ENCODE peak calls at places on chromosome 1, in seven cellular contexts. One of them, this sample, is unnamed.
A peak's percentile ranks its signal among the peaks of the same experiment; 100 is the strongest.

GRCh38 chr1:203113308-203113707 is 14.2 kb upstream of the ADORA1 start:
- DNase-seq in fibroblast of mammary gland: no peak
- DNase-seq in neuronal stem cell: no peak
- DNase-seq in AG10803: no peak
- DNase-seq in AG04449: no peak
- DNase-seq in AG04450: no peak
- DNase-seq in fibroblast of lung: no peak
- DNase-seq in this sample: no peak

GRCh38 chr1:158058339-158059025 is 65.0 kb downstream of the KIRREL1 start:
- DNase-seq in fibroblast of mammary gland: no peak
- DNase-seq in AG04450: no peak
- DNase-seq in AG10803: no peak
- DNase-seq in fibroblast of lung: no peak
- DNase-seq in AG04449: no peak
- DNase-seq in neuronal stem cell: no peak
- DNase-seq in this sample: no peak

GRCh38 chr1:156232222-156232621 is 9.8 kb upstream of the BGLAP start:
- DNase-seq in AG04449: no peak
- DNase-seq in AG10803: no peak
- DNase-seq in fibroblast of lung: no peak
- DNase-seq in AG04450: no peak
- DNase-seq in neuronal stem cell: no peak
- DNase-seq in fibroblast of mammary gland: no peak
- DNase-seq in this sample: no peak

GRCh38 chr1:7535934-7536878 is 234.9 kb upstream of the VAMP3 start:
- DNase-seq in AG04449: no peak
- DNase-seq in fibroblast of lung: no peak
- DNase-seq in AG04450: no peak
- DNase-seq in AG10803: no peak
- DNase-seq in fibroblast of mammary gland: no peak
- DNase-seq in neuronal stem cell: no peak
- DNase-seq in this sample: no peak

GRCh38 chr1:107450899-107451664 is 310.2 kb downstream of the NTNG1 start:
- DNase-seq in AG04449: no peak
- DNase-seq in fibroblast of mammary gland: no peak
- DNase-seq in AG04450: no peak
- DNase-seq in neuronal stem cell: no peak
- DNase-seq in AG10803: no peak
- DNase-seq in fibroblast of lung: no peak
- DNase-seq in this sample: no peak

GRCh38 chr1:31102501-31102950 is 37.0 kb upstream of the PUM1 start:
- DNase-seq in fibroblast of lung: peak; percentile 75
- DNase-seq in AG04449: no peak
- DNase-seq in fibroblast of mammary gland: peak; percentile 73
- DNase-seq in neuronal stem cell: no peak
- DNase-seq in AG10803: peak; percentile 65
- DNase-seq in AG04450: no peak
- DNase-seq in this sample: peak; percentile 62

GRCh38 chr1:38730511-38731397 is 128.8 kb downstream of the RRAGC start:
- DNase-seq in fibroblast of lung: peak; percentile 4
- DNase-seq in neuronal stem cell: no peak
- DNase-seq in AG04449: no peak
- DNase-seq in AG04450: no peak
- DNase-seq in AG10803: no peak
- DNase-seq in fibroblast of mammary gland: peak; percentile 79
- DNase-seq in this sample: peak; percentile 17

GRCh38 chr1:11499825-11500331 is 20.9 kb downstream of the DISP3 start:
- DNase-seq in AG10803: no peak
- DNase-seq in AG04450: no peak
- DNase-seq in AG04449: no peak
- DNase-seq in neuronal stem cell: peak; percentile 85
- DNase-seq in fibroblast of lung: no peak
- DNase-seq in fibroblast of mammary gland: no peak
- DNase-seq in this sample: no peak

GRCh38 chr1:161082996-161083742 is 6.2 kb downstream of the NECTIN4 start:
- DNase-seq in AG10803: peak; percentile 95
- DNase-seq in fibroblast of lung: peak; percentile 96
- DNase-seq in neuronal stem cell: no peak
- DNase-seq in fibroblast of mammary gland: peak; percentile 97
- DNase-seq in AG04450: peak; percentile 51
- DNase-seq in AG04449: no peak
- DNase-seq in this sample: peak; percentile 61

GRCh38 chr1:9343269-9343668 is 50.6 kb downstream of the SPSB1 start:
- DNase-seq in AG04449: no peak
- DNase-seq in neuronal stem cell: no peak
- DNase-seq in AG04450: no peak
- DNase-seq in fibroblast of mammary gland: no peak
- DNase-seq in AG10803: no peak
- DNase-seq in fibroblast of lung: no peak
- DNase-seq in this sample: no peak

GRCh38 chr1:117009132-117009531 is 7.6 kb downstream of the CD101 start:
- DNase-seq in AG04450: no peak
- DNase-seq in neuronal stem cell: no peak
- DNase-seq in fibroblast of mammary gland: peak; percentile 28
- DNase-seq in AG04449: no peak
- DNase-seq in AG10803: peak; percentile 20
- DNase-seq in fibroblast of lung: no peak
- DNase-seq in this sample: peak; percentile 43
- H3K4me3 ChIP-seq in AG04450: no peak overlapping the region
- H3K4me3 ChIP-seq in neuronal stem cell: no peak overlapping the region
- H3K4me3 ChIP-seq in fibroblast of mammary gland: no peak overlapping the region
- H3K4me3 ChIP-seq in AG04449: no peak overlapping the region
- H3K4me3 ChIP-seq in AG10803: no peak overlapping the region
- H3K4me3 ChIP-seq in fibroblast of lung: no peak overlapping the region
- H3K4me3 ChIP-seq in this sample: no peak overlapping the region

GRCh38 chr1:109261578-109261977 is 12.2 kb downstream of the CELSR2 start:
- DNase-seq in AG04449: no peak
- DNase-seq in fibroblast of mammary gland: no peak
- DNase-seq in neuronal stem cell: no peak
- DNase-seq in fibroblast of lung: no peak
- DNase-seq in AG10803: no peak
- DNase-seq in AG04450: no peak
- DNase-seq in this sample: no peak
- H3K4me3 ChIP-seq in AG04449: no peak overlapping the region
- H3K4me3 ChIP-seq in fibroblast of mammary gland: no peak overlapping the region
- H3K4me3 ChIP-seq in neuronal stem cell: no peak overlapping the region
- H3K4me3 ChIP-seq in fibroblast of lung: no peak overlapping the region
- H3K4me3 ChIP-seq in AG10803: no peak overlapping the region
- H3K4me3 ChIP-seq in AG04450: no peak overlapping the region
- H3K4me3 ChIP-seq in this sample: no peak overlapping the region

GRCh38 chr1:155175281-155175926 is 1.8 kb downstream of the TRIM46 start:
- DNase-seq in fibroblast of mammary gland: no peak
- DNase-seq in AG10803: no peak
- DNase-seq in AG04449: no peak
- DNase-seq in neuronal stem cell: no peak
- DNase-seq in fibroblast of lung: no peak
- DNase-seq in AG04450: no peak
- DNase-seq in this sample: no peak
- H3K4me3 ChIP-seq in fibroblast of mammary gland: no peak overlapping the region
- H3K4me3 ChIP-seq in AG10803: no peak overlapping the region
- H3K4me3 ChIP-seq in AG04449: peak overlapping the region; percentile 98
- H3K4me3 ChIP-seq in neuronal stem cell: peak overlapping the region; percentile 88
- H3K4me3 ChIP-seq in fibroblast of lung: no peak overlapping the region
- H3K4me3 ChIP-seq in AG04450: peak overlapping the region; percentile 99
- H3K4me3 ChIP-seq in this sample: peak overlapping the region; percentile 95

GRCh38 chr1:231940721-231941120 is 314.1 kb downstream of the DISC1 start:
- DNase-seq in neuronal stem cell: no peak
- DNase-seq in AG10803: no peak
- DNase-seq in fibroblast of mammary gland: no peak
- DNase-seq in AG04449: no peak
- DNase-seq in fibroblast of lung: no peak
- DNase-seq in AG04450: no peak
- DNase-seq in this sample: no peak

GRCh38 chr1:231938651-231939050 is 312.1 kb downstream of the DISC1 start:
- DNase-seq in AG10803: peak; percentile 44
- DNase-seq in fibroblast of mammary gland: peak; percentile 28
- DNase-seq in fibroblast of lung: peak; percentile 38
- DNase-seq in AG04449: no peak
- DNase-seq in neuronal stem cell: no peak
- DNase-seq in AG04450: no peak
- DNase-seq in this sample: peak; percentile 20

GRCh38 chr1:231938211-231938610 is 311.6 kb downstream of the DISC1 start:
- DNase-seq in AG04449: no peak
- DNase-seq in AG04450: no peak
- DNase-seq in AG10803: no peak
- DNase-seq in fibroblast of mammary gland: no peak
- DNase-seq in fibroblast of lung: no peak
- DNase-seq in neuronal stem cell: no peak
- DNase-seq in this sample: no peak

GRCh38 chr1:231939118-231939517 is 312.5 kb downstream of the DISC1 start:
- DNase-seq in fibroblast of lung: no peak
- DNase-seq in neuronal stem cell: no peak
- DNase-seq in fibroblast of mammary gland: no peak
- DNase-seq in AG10803: no peak
- DNase-seq in AG04450: no peak
- DNase-seq in AG04449: no peak
- DNase-seq in this sample: no peak

DNA sequence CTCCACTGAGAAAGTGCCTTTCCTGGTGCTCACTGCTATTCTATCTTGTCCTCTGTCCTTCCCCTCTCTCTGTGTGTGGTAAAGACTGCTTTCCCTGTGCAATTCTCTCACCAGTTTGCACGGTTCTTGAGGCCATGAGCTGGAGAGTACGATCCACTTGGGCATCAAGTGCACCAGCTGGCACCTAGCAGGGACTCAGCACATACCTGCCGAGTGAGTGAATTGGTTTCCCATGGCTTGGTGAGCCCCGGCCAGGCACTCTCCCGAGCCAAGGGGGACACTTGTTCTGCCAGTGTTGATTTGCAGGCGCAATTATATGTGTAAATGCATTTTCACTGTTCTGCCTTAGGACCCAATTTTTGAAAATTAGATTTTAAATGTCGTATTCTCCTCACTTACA is 313.5 kb downstream of the DISC1 start:
- DNase-seq in AG04449: no peak
- DNase-seq in fibroblast of mammary gland: no peak
- DNase-seq in fibroblast of lung: no peak
- DNase-seq in AG04450: no peak
- DNase-seq in neuronal stem cell: no peak
- DNase-seq in AG10803: no peak
- DNase-seq in this sample: no peak
- H3K4me3 ChIP-seq in AG04449: no peak overlapping the region
- H3K4me3 ChIP-seq in fibroblast of mammary gland: no peak overlapping the region
- H3K4me3 ChIP-seq in fibroblast of lung: no peak overlapping the region
- H3K4me3 ChIP-seq in AG04450: no peak overlapping the region
- H3K4me3 ChIP-seq in neuronal stem cell: no peak overlapping the region
- H3K4me3 ChIP-seq in AG10803: no peak overlapping the region
- H3K4me3 ChIP-seq in this sample: no peak overlapping the region

DNA sequence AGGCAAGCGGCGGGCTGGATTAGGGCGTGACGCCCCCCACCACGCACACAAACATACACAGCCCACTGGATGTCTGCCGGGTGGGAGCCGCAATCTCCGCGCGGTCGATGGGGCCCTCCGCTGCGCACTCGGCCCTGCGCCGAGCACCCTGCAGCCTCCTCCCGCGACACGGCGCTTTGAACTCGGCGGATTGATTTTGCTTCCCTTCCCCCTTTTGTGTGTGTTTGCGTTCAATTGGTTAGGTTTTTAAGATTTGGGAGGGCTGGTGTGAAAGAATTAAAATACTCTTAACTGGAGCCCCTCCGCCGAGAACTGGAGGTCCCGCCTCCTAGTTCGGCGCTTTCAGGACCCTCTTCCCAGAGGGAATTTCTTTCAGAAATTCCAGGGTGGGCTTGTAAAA is 7.8 kb upstream of the BARHL2 start:
- DNase-seq in fibroblast of lung: no peak
- DNase-seq in AG04450: no peak
- DNase-seq in fibroblast of mammary gland: no peak
- DNase-seq in AG04449: no peak
- DNase-seq in AG10803: no peak
- DNase-seq in neuronal stem cell: no peak
- DNase-seq in this sample: no peak
- H3K4me3 ChIP-seq in fibroblast of lung: no peak overlapping the region
- H3K4me3 ChIP-seq in AG04450: no peak overlapping the region
- H3K4me3 ChIP-seq in fibroblast of mammary gland: no peak overlapping the region
- H3K4me3 ChIP-seq in AG04449: no peak overlapping the region
- H3K4me3 ChIP-seq in AG10803: no peak overlapping the region
- H3K4me3 ChIP-seq in neuronal stem cell: no peak overlapping the region
- H3K4me3 ChIP-seq in this sample: peak overlapping the region; percentile 26

GRCh38 chr1:2393471-2393877 is 1.8 kb downstream of the RER1 start:
- DNase-seq in fibroblast of lung: no peak
- DNase-seq in AG10803: no peak
- DNase-seq in AG04449: no peak
- DNase-seq in neuronal stem cell: no peak
- DNase-seq in AG04450: no peak
- DNase-seq in fibroblast of mammary gland: no peak
- DNase-seq in this sample: no peak
- H3K4me3 ChIP-seq in fibroblast of lung: no peak overlapping the region
- H3K4me3 ChIP-seq in AG10803: peak overlapping the region; percentile 84
- H3K4me3 ChIP-seq in AG04449: peak overlapping the region; percentile 3
- H3K4me3 ChIP-seq in neuronal stem cell: no peak overlapping the region
- H3K4me3 ChIP-seq in AG04450: peak overlapping the region; percentile 5
- H3K4me3 ChIP-seq in fibroblast of mammary gland: peak overlapping the region; percentile 74
- H3K4me3 ChIP-seq in this sample: no peak overlapping the region

DNA sequence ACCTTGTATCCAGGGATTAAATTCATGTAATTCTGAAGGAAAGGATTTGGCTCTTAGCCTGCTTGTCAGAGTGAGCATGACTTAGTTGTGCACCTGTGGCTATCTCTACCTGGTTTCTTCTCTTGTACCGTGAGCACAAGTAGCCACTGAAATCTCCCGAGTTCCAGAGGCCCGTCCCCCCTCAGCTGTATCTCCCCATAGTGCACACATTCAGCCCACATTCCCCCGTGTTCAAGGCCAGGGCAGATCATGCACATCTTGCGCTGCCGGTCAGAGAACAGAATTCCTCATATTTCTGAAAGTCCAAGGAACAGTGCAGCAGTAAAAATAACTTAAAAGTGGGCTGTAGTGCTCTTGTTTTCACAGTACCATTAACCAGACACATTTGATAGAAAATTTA is 2.4 kb downstream of the TENT5C start:
- DNase-seq in AG10803: no peak
- DNase-seq in fibroblast of lung: no peak
- DNase-seq in AG04450: no peak
- DNase-seq in fibroblast of mammary gland: no peak
- DNase-seq in neuronal stem cell: no peak
- DNase-seq in AG04449: no peak
- DNase-seq in this sample: no peak
- H3K4me3 ChIP-seq in AG10803: no peak overlapping the region
- H3K4me3 ChIP-seq in fibroblast of lung: no peak overlapping the region
- H3K4me3 ChIP-seq in AG04450: peak overlapping the region; percentile 91
- H3K4me3 ChIP-seq in fibroblast of mammary gland: no peak overlapping the region
- H3K4me3 ChIP-seq in neuronal stem cell: no peak overlapping the region
- H3K4me3 ChIP-seq in AG04449: no peak overlapping the region
- H3K4me3 ChIP-seq in this sample: no peak overlapping the region